ENCODE peak calls at places on chromosomes 6 and 20, in nine cellular contexts. One of them, this sample, is unnamed.

GRCh38 chr6:100796049-100796823 is 84.9 kb downstream of the ASCC3 start:
- DNase-seq in PC-9: no peak
- DNase-seq in GM20000: peak; percentile 10
- DNase-seq in nephron progenitor cell: no peak
- DNase-seq in coronary artery: no peak
- DNase-seq in RWPE1: no peak
- DNase-seq in GM13977: no peak
- DNase-seq in Calu3: no peak
- DNase-seq in upper lobe of right lung: no peak
- DNase-seq in this sample: no peak

GRCh38 chr6:167664678-167665445 is 161.8 kb upstream of the AFDN start:
- DNase-seq in upper lobe of right lung: no peak
- DNase-seq in GM20000: no peak
- DNase-seq in nephron progenitor cell: no peak
- DNase-seq in Calu3: no peak
- DNase-seq in coronary artery: no peak
- DNase-seq in PC-9: no peak
- DNase-seq in RWPE1: no peak
- DNase-seq in GM13977: no peak
- DNase-seq in this sample: peak; percentile 37

GRCh38 chr20:20073851-20074252 is 21.5 kb downstream of the CFAP61 start:
- DNase-seq in GM20000: no peak
- DNase-seq in upper lobe of right lung: no peak
- DNase-seq in GM13977: no peak
- DNase-seq in PC-9: no peak
- DNase-seq in nephron progenitor cell: no peak
- DNase-seq in coronary artery: no peak
- DNase-seq in Calu3: no peak
- DNase-seq in RWPE1: no peak
- DNase-seq in this sample: no peak

GRCh38 chr6:100209323-100210137 is 215.5 kb upstream of the MCHR2 start:
- DNase-seq in nephron progenitor cell: no peak
- DNase-seq in coronary artery: no peak
- DNase-seq in Calu3: no peak
- DNase-seq in PC-9: no peak
- DNase-seq in GM20000: no peak
- DNase-seq in upper lobe of right lung: no peak
- DNase-seq in GM13977: no peak
- DNase-seq in RWPE1: no peak
- DNase-seq in this sample: no peak

GRCh38 chr6:136563386-136564152 is 13.3 kb upstream of the MAP7 start:
- DNase-seq in Calu3: no peak
- DNase-seq in coronary artery: no peak
- DNase-seq in upper lobe of right lung: no peak
- DNase-seq in RWPE1: no peak
- DNase-seq in GM20000: no peak
- DNase-seq in PC-9: no peak
- DNase-seq in nephron progenitor cell: no peak
- DNase-seq in GM13977: no peak
- DNase-seq in this sample: no peak

GRCh38 chr6:41428995-41429417 is 93.6 kb downstream of the NCR2 start:
- DNase-seq in nephron progenitor cell: no peak
- DNase-seq in PC-9: no peak
- DNase-seq in Calu3: peak; percentile 17
- DNase-seq in GM20000: no peak
- DNase-seq in upper lobe of right lung: no peak
- DNase-seq in coronary artery: no peak
- DNase-seq in GM13977: no peak
- DNase-seq in RWPE1: no peak
- DNase-seq in this sample: no peak

GRCh38 chr6:144252289-144252688 is 32.8 kb upstream of the UTRN start:
- DNase-seq in GM13977: no peak
- DNase-seq in nephron progenitor cell: no peak
- DNase-seq in GM20000: no peak
- DNase-seq in Calu3: no peak
- DNase-seq in upper lobe of right lung: no peak
- DNase-seq in RWPE1: no peak
- DNase-seq in PC-9: no peak
- DNase-seq in coronary artery: no peak
- DNase-seq in this sample: no peak

GRCh38 chr6:35754452-35755321 is 17.9 kb downstream of the ARMC12 start:
- DNase-seq in Calu3: peak; percentile 49
- DNase-seq in PC-9: peak; percentile 84
- DNase-seq in upper lobe of right lung: no peak
- DNase-seq in GM13977: no peak
- DNase-seq in GM20000: no peak
- DNase-seq in RWPE1: no peak
- DNase-seq in coronary artery: no peak
- DNase-seq in nephron progenitor cell: no peak
- DNase-seq in this sample: no peak

GRCh38 chr6:4780360-4780812 is 4.2 kb downstream of the CDYL start:
- DNase-seq in coronary artery: no peak
- DNase-seq in Calu3: peak; percentile 5
- DNase-seq in GM13977: no peak
- DNase-seq in upper lobe of right lung: no peak
- DNase-seq in nephron progenitor cell: no peak
- DNase-seq in PC-9: no peak
- DNase-seq in RWPE1: no peak
- DNase-seq in GM20000: no peak
- DNase-seq in this sample: no peak

GRCh38 chr20:37090357-37090871 is 5.4 kb downstream of the RBL1 start:
- DNase-seq in Calu3: no peak
- DNase-seq in coronary artery: no peak
- DNase-seq in PC-9: no peak
- DNase-seq in upper lobe of right lung: no peak
- DNase-seq in RWPE1: no peak
- DNase-seq in nephron progenitor cell: no peak
- DNase-seq in GM13977: no peak
- DNase-seq in GM20000: no peak
- DNase-seq in this sample: no peak

GRCh38 chr20:37095108-37095608 is 639 bp downstream of the RBL1 start:
- DNase-seq in GM20000: peak; percentile 39
- DNase-seq in PC-9: no peak
- DNase-seq in coronary artery: no peak
- DNase-seq in GM13977: peak; percentile 40
- DNase-seq in upper lobe of right lung: no peak
- DNase-seq in Calu3: peak; percentile 27
- DNase-seq in RWPE1: peak; percentile 46
- DNase-seq in nephron progenitor cell: peak; percentile 3
- DNase-seq in this sample: no peak

GRCh38 chr20:37096415-37097039 is 730 bp upstream of the RBL1 start:
- DNase-seq in GM13977: no peak
- DNase-seq in GM20000: no peak
- DNase-seq in Calu3: no peak
- DNase-seq in upper lobe of right lung: no peak
- DNase-seq in nephron progenitor cell: no peak
- DNase-seq in RWPE1: no peak
- DNase-seq in PC-9: no peak
- DNase-seq in coronary artery: no peak
- DNase-seq in this sample: no peak

DNA sequence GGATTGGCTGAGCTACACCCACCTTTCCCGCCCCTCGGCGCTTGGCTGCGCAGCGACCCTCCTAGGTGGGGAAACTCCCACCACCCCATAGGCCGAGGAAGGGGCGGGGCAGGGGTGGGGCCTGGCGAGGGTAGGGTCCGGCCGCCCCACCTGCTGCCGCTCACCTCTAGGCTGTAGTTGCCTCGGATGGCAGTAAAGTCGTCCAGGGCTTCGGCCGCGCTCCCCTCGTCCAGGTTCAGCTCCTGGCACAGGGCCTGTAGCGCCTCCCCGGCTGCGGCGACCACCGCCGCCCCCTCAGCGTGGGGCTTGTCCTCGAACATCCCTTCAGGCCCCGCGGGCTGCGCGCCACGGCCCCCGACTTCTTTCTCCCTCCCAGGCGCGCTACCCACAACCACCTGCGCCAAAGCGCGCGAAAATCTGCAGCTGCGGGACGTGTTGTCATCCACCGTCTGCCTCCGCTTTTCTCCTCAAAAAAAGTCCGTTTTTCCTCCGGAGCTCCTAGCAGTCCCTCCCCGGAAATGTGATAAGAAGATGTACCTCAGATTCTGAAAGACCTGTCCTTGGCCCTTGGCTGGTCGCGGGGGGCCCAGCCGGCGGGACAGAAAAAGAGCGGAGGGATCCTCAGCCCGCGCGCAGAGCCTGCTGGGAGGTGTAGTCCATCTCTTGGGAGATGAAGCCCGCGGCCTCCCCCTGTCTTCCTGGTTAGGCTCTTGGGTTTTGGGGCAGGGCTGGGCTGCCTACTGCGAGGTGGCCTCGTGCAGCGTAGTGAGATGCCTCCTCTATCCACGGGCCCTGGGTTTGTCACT is at the start of gene RBL1:
- DNase-seq in coronary artery: peak; percentile 85
- DNase-seq in upper lobe of right lung: peak; percentile 92
- DNase-seq in RWPE1: peak; percentile 95
- DNase-seq in nephron progenitor cell: peak; percentile 84
- DNase-seq in PC-9: peak; percentile 60
- DNase-seq in Calu3: peak; percentile 91
- DNase-seq in GM20000: peak; percentile 86
- DNase-seq in GM13977: peak; percentile 85
- DNase-seq in this sample: no peak
- TF ChIP-seq CTCF in coronary artery: no peak
- TF ChIP-seq CTCF in upper lobe of right lung: peak; percentile 34
- TF ChIP-seq CTCF in RWPE1: peak; percentile 17
- TF ChIP-seq CTCF in nephron progenitor cell: no peak
- TF ChIP-seq CTCF in PC-9: no peak
- TF ChIP-seq CTCF in Calu3: peak; percentile 12
- TF ChIP-seq CTCF in GM20000: peak; percentile 17
- TF ChIP-seq CTCF in GM13977: peak; percentile 28
- TF ChIP-seq CTCF in this sample: peak; percentile 56

GRCh38 chr6:51842066-51842465 is 245.3 kb downstream of the PKHD1 start:
- DNase-seq in coronary artery: no peak
- DNase-seq in Calu3: no peak
- DNase-seq in GM20000: no peak
- DNase-seq in RWPE1: no peak
- DNase-seq in nephron progenitor cell: no peak
- DNase-seq in upper lobe of right lung: no peak
- DNase-seq in GM13977: no peak
- DNase-seq in PC-9: no peak
- DNase-seq in this sample: no peak

GRCh38 chr6:51843470-51844390 is 243.7 kb downstream of the PKHD1 start:
- DNase-seq in PC-9: no peak
- DNase-seq in upper lobe of right lung: no peak
- DNase-seq in GM13977: no peak
- DNase-seq in Calu3: no peak
- DNase-seq in coronary artery: no peak
- DNase-seq in GM20000: no peak
- DNase-seq in nephron progenitor cell: no peak
- DNase-seq in RWPE1: no peak
- DNase-seq in this sample: no peak

GRCh38 chr6:51846531-51846930 is 240.9 kb downstream of the PKHD1 start:
- DNase-seq in coronary artery: no peak
- DNase-seq in GM13977: no peak
- DNase-seq in PC-9: no peak
- DNase-seq in Calu3: no peak
- DNase-seq in nephron progenitor cell: no peak
- DNase-seq in RWPE1: no peak
- DNase-seq in GM20000: no peak
- DNase-seq in upper lobe of right lung: no peak
- DNase-seq in this sample: no peak

GRCh38 chr6:51842487-51843469 is 244.6 kb downstream of the PKHD1 start:
- DNase-seq in GM20000: no peak
- DNase-seq in PC-9: no peak
- DNase-seq in upper lobe of right lung: no peak
- DNase-seq in coronary artery: no peak
- DNase-seq in nephron progenitor cell: peak; percentile 15
- DNase-seq in RWPE1: no peak
- DNase-seq in Calu3: no peak
- DNase-seq in GM13977: no peak
- DNase-seq in this sample: no peak

DNA sequence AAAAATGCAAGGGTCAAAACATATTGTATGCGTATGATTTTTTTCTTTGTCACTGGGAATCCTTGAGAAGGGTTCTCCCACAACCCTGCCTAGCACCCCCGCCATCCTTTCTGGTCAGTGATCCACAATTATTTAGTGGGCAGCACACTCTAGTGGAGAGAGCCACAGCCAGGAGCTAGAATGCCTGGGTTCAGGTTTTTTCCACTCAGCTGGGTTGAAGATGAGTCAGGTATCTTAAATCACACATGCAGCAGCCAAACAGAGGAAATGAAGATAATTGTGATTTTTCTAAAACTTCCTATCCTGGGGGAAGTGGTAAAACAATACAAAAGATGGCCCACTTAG is 243.1 kb downstream of the PKHD1 start:
- DNase-seq in RWPE1: no peak
- DNase-seq in nephron progenitor cell: peak; percentile 35
- DNase-seq in PC-9: no peak
- DNase-seq in coronary artery: no peak
- DNase-seq in GM20000: no peak
- DNase-seq in GM13977: no peak
- DNase-seq in Calu3: no peak
- DNase-seq in upper lobe of right lung: no peak
- DNase-seq in this sample: no peak
- TF ChIP-seq CTCF in RWPE1: no peak
- TF ChIP-seq CTCF in nephron progenitor cell: peak; percentile 32
- TF ChIP-seq CTCF in PC-9: no peak
- TF ChIP-seq CTCF in coronary artery: no peak
- TF ChIP-seq CTCF in GM20000: no peak
- TF ChIP-seq CTCF in GM13977: peak; percentile 25
- TF ChIP-seq CTCF in Calu3: no peak
- TF ChIP-seq CTCF in upper lobe of right lung: no peak
- TF ChIP-seq CTCF in this sample: peak; percentile 76

GRCh38 chr6:86192123-86192522 is 549.4 kb upstream of the SYNCRIP start:
- DNase-seq in upper lobe of right lung: no peak
- DNase-seq in Calu3: peak; percentile 33
- DNase-seq in RWPE1: no peak
- DNase-seq in nephron progenitor cell: no peak
- DNase-seq in PC-9: no peak
- DNase-seq in coronary artery: no peak
- DNase-seq in GM20000: peak; percentile 4
- DNase-seq in GM13977: no peak
- DNase-seq in this sample: no peak
- TF ChIP-seq CTCF in upper lobe of right lung: peak; percentile 35
- TF ChIP-seq CTCF in Calu3: peak; percentile 46
- TF ChIP-seq CTCF in RWPE1: no peak
- TF ChIP-seq CTCF in nephron progenitor cell: peak; percentile 28
- TF ChIP-seq CTCF in PC-9: peak; percentile 45
- TF ChIP-seq CTCF in coronary artery: no peak
- TF ChIP-seq CTCF in GM20000: peak; percentile 22
- TF ChIP-seq CTCF in GM13977: peak; percentile 47
- TF ChIP-seq CTCF in this sample: peak; percentile 65

DNA sequence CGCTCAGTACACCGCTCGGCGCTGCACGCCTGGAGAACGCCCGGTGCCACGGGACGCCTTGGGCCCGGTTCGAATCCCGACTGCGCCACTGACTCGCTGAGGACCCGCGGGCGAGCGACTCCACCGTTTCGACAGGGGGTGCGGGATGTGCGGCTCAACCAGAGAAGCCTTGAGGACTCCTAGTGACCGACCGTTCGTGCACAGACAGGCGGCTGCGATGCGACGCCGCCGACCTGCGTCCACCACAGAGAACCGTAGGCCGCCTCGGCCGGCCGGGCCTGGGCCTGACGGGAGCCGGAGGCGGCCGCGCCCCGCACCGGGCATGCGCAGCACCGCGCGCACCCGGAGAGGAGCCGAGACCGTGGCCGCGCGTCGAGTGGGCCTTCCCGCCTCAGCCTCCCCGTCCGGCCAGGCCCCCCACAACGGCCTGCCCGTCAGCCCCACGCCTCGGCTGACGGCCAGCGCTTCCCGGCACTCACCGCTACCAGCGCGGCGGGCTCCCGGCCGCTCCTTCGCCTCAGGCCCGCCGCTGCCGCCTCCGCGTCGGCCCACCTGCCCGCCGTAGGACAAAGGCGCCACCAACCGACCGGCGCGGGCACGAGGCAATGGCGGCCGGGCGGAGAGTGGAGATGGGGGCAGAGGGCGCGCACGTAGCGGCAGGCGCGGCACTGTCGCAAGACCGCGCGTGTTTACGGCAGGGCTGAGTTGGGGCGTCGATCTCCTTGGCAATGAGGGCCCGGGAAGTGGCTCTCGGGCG is at the start of gene NCOA5:
- DNase-seq in GM13977: peak; percentile 97
- DNase-seq in Calu3: peak; percentile 99
- DNase-seq in nephron progenitor cell: peak; percentile 95
- DNase-seq in GM20000: peak; percentile 98
- DNase-seq in upper lobe of right lung: peak; percentile 98
- DNase-seq in RWPE1: peak; percentile 99
- DNase-seq in coronary artery: peak; percentile 94
- DNase-seq in PC-9: peak; percentile 86
- DNase-seq in this sample: peak; percentile 99
- TF ChIP-seq CTCF in GM13977: peak; percentile 64
- TF ChIP-seq CTCF in Calu3: peak; percentile 12
- TF ChIP-seq CTCF in nephron progenitor cell: no peak
- TF ChIP-seq CTCF in GM20000: peak; percentile 43
- TF ChIP-seq CTCF in upper lobe of right lung: peak; percentile 29
- TF ChIP-seq CTCF in RWPE1: peak; percentile 48
- TF ChIP-seq CTCF in coronary artery: no peak
- TF ChIP-seq CTCF in PC-9: no peak
- TF ChIP-seq CTCF in this sample: peak; percentile 68